ENCODE peak calls at places on chromosomes 16 and 17, in four cellular contexts. A is right lobe of liver, L is cardiac muscle cell, B is NT2/D1. M is an unnamed sample. For H3K4me1 and H3K27me3, the result is how much of the 10 kb centered on the place peaks cover.

GRCh38 chr17:81681672-81682071 is 1.9 kb downstream of the ARL16 start:
- DNase-seq in A (no peak), L (no peak), B (no peak), M (no peak)

GRCh38 chr17:63941162-63941561 is 9.0 kb upstream of the CD79B start:
- DNase-seq in B (no peak), A (no peak), L (no peak), M (no peak)

GRCh38 chr16:58684001-58684353 is 593 bp downstream of the SLC38A7 start:
- DNase-seq in A (peak), L (peak), B (no peak), M (no peak)

GRCh38 chr17:1454541-1454940 is 1.5 kb downstream of the CRK start:
- DNase-seq in A (no peak), L (no peak), B (no peak), M (no peak)

GRCh38 chr17:39699818-39700147 is at the start of gene ERBB2:
- DNase-seq in L (peak), A (no peak), B (peak), M (no peak)

GRCh38 chr16:53632526-53632925 is 71.1 kb downstream of the RPGRIP1L start:
- DNase-seq in B (no peak), A (no peak), L (no peak), M (no peak)

GRCh38 chr16:72124148-72124547 is 30.5 kb downstream of the DHX38 start:
- DNase-seq in A (no peak), L (no peak), B (no peak), M (no peak)

GRCh38 chr17:13776027-13776551 is 174.4 kb upstream of the HS3ST3A1 start:
- DNase-seq in B (no peak), A (no peak), L (no peak), M (no peak)

GRCh38 chr17:81703747-81704654 is 834 bp downstream of the MRPL12 start:
- DNase-seq in B (no peak), L (no peak), A (no peak), M (no peak)

GRCh38 chr17:33595783-33596182 is 302.7 kb upstream of the ASIC2 start:
- DNase-seq in B (no peak), A (no peak), L (no peak), M (no peak)

GRCh38 chr17:41536741-41537613 is 8.9 kb upstream of the KRT19 start:
- DNase-seq in L (no peak), A (no peak), B (no peak), M (no peak)
- H3K4me1 ChIP-seq in L (under half), A (under half), B (under half), M (under half)

GRCh38 chr17:2613089-2613808 is 19.8 kb downstream of the PAFAH1B1 start:
- DNase-seq in L (no peak), B (no peak), A (no peak), M (no peak)

GRCh38 chr17:2610195-2610594 is 16.7 kb downstream of the PAFAH1B1 start:
- DNase-seq in L (no peak), A (no peak), B (no peak), M (no peak)

GRCh38 chr17:2612630-2613029 is 19.2 kb downstream of the PAFAH1B1 start:
- DNase-seq in A (no peak), B (no peak), L (no peak), M (no peak)

GRCh38 chr17:2610640-2611175 is 17.3 kb downstream of the PAFAH1B1 start:
- DNase-seq in L (no peak), B (no peak), A (no peak), M (no peak)

GRCh38 chr17:2611627-2612026 is 18.2 kb downstream of the PAFAH1B1 start:
- DNase-seq in A (no peak), B (no peak), L (no peak), M (no peak)
- H3K4me3 ChIP-seq in A (no peak), B (no peak), L (no peak), M (no peak)

DNA sequence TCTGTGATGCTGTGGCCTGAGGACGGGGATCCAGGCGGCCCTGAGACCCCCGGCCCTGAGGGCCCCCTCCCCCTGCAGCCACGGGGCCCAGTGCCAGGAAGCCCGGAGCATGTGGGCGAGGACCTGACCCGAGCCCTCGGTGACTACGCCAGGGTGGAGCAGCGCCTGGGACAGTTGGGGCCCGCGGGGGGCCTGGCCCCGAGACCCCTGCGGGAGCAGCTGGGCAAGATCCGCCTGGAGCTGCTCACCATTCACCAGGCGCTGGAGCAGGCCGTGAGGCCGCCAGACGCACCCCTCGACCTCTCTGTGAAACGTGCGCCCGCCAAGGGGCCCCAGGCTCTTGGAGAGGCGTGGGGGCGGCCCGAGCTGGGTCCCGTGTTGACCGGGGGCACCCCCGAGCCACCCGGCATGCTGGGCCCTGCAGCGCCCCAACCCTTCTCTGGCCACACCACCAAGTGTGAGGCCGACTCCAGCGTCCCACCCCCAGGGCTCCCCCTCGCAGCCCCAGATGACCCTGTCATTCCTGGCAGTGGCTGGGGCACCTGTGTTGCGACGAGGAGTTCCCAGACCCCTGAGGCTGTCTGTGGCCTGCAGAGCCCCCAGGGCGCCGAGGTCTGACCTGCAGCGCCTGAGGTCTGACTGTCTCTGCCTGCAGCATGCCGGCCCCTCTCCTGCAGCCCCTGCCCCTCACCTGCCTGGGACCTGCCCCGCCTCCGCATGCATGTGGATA is 1.9 kb upstream of the NHLRC4 start:
- DNase-seq in A (no peak), B (no peak), L (no peak), M (no peak)
- H3K27me3 ChIP-seq in A (under half), B (under half), L (under half), M (under half)

DNA sequence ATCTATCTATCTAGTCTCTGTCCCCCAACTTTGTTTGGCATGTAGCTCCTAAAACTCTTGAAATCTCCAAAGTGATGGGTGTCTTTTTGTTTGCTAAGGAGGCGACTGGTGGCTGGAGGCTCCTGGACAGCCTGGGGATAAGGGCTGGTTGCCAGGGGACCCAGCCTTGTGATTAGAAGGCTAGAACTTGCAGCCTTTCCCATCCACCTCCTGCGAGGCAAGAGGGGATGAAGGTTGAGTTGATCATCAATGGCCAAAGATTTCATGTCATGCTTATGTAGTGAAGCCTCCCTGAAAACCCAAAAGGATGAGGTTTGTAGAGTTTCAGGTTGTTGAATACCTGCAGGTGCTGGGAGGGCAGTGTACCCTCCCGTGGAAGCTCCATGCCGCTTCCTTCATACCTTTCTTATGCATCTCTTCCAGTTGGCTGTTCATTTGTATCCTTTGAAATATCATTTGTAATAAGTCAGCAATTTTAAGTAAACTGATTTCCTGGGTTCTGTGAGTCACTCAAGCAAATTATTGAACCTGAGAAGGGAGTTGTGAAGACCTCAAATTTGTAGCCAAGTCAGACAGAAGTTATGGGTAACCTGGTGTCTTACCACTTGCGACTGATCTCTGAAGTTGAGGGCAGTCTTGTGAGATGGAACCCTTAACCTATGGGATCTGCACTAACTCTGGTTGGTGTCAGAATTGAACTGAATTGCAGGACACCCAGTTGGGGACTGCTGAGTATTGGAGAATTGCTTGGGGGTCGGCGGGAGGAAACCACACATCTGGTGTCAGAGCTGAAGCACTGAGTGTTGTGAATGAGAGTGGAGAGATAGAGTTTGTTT is 202.5 kb downstream of the SEC14L1 start:
- DNase-seq in A (no peak), B (no peak), L (no peak), M (no peak)
- H3K4me1 ChIP-seq in A (under half), B (under half), L (under half), M (under half)

GRCh38 chr16:85181739-85182129 is 69.5 kb upstream of the CIBAR2 start:
- DNase-seq in B (no peak), A (peak), L (no peak), M (no peak)
- H3K4me3 ChIP-seq in B (no peak), A (no peak), L (no peak), M (no peak)

GRCh38 chr17:49074851-49075540 is 57.6 kb upstream of the B4GALNT2 start:
- DNase-seq in B (no peak), A (no peak), L (peak), M (no peak)
- H3K27me3 ChIP-seq in B (under half), A (under half), L (under half), M (under half)